ENCODE peak calls at places on chromosomes 4 and X, in five cellular contexts. M, E, A, U and V are unnamed samples.

GRCh38 chr4:94583938-94584641 is 132.3 kb downstream of the PDLIM5 start:
- DNase-seq in M (no peak), E (no peak), A (no peak), U (no peak), V (no peak)

GRCh38 chr4:37767546-37767945 is 58.9 kb upstream of the PGM2 start:
- DNase-seq in M (peak; percentile 69), E (peak; percentile 40), A (no peak), U (no peak), V (peak; percentile 79)

GRCh38 chr4:158121203-158121586 is 51.6 kb downstream of the GASK1B start:
- DNase-seq in M (peak; percentile 80), E (peak; percentile 42), A (no peak), U (no peak), V (no peak)

GRCh38 chr4:47640911-47641310 is 155.8 kb downstream of the ATP10D start:
- DNase-seq in M (no peak), E (no peak), A (no peak), U (no peak), V (no peak)

GRCh38 chr4:3745886-3746656 is 20.1 kb upstream of the ADRA2C start:
- DNase-seq in M (no peak), E (peak; percentile 49), A (no peak), U (peak; percentile 95), V (no peak)

GRCh38 chrX:8364369-8365141 is 100.1 kb upstream of the VCX3B start:
- DNase-seq in M (no peak), E (peak; percentile 63), A (no peak), U (no peak), V (peak; percentile 63)

GRCh38 chr4:78599931-78600375 is 48.4 kb downstream of the ANXA3 start:
- DNase-seq in M (no peak), E (no peak), A (no peak), U (no peak), V (peak; percentile 63)

GRCh38 chr4:65670331-65671031 is at the start of gene EPHA5:
- DNase-seq in M (peak; percentile 68), E (peak; percentile 86), A (no peak), U (no peak), V (peak; percentile 86)

GRCh38 chr4:78528327-78528726 is 23.2 kb upstream of the ANXA3 start:
- DNase-seq in M (no peak), E (no peak), A (no peak), U (no peak), V (no peak)

GRCh38 chr4:6472387-6473263 is at the start of gene PPP2R2C:
- DNase-seq in M (peak; percentile 18), E (no peak), A (no peak), U (no peak), V (no peak)

GRCh38 chr4:41734366-41734765 is 14.2 kb downstream of the PHOX2B start:
- DNase-seq in M (no peak), E (no peak), A (no peak), U (no peak), V (no peak)

GRCh38 chr4:6523251-6523650 is 50.8 kb upstream of the PPP2R2C start:
- DNase-seq in M (no peak), E (no peak), A (no peak), U (no peak), V (no peak)

GRCh38 chr4:81137446-81137845 is 77.6 kb downstream of the PRKG2 start:
- DNase-seq in M (no peak), E (no peak), A (no peak), U (no peak), V (no peak)

GRCh38 chr4:95541094-95541493 is 7.7 kb downstream of the UNC5C start:
- DNase-seq in M (no peak), E (no peak), A (no peak), U (no peak), V (no peak)

GRCh38 chr4:116395408-116395807 is 690.0 kb downstream of the TRAM1L1 start:
- DNase-seq in M (no peak), E (no peak), A (no peak), U (no peak), V (no peak)

GRCh38 chrX:105190252-105190853 is 30.1 kb downstream of the TEX13A start:
- DNase-seq in M (no peak), E (peak; percentile 41), A (no peak), U (no peak), V (peak; percentile 40)

GRCh38 chr4:8710946-8711345 is 118.4 kb downstream of the CPZ start:
- DNase-seq in M (no peak), E (peak; percentile 4), A (no peak), U (no peak), V (no peak)

GRCh38 chr4:41597494-41597893 is 59.5 kb downstream of the LIMCH1 start:
- DNase-seq in M (no peak), E (no peak), A (no peak), U (no peak), V (no peak)

GRCh38 chr4:113978561-113979156 is 788 bp downstream of the ARSJ start:
- DNase-seq in M (no peak), E (peak; percentile 22), A (no peak), U (no peak), V (peak; percentile 25)

GRCh38 chrX:94361241-94361640 is 687.2 kb downstream of the FAM133A start:
- DNase-seq in M (no peak), E (no peak), A (no peak), U (no peak), V (no peak)

GRCh38 chr4:81039351-81040174 is 9.1 kb downstream of the BMP3 start:
- DNase-seq in M (no peak), E (no peak), A (no peak), U (no peak), V (peak; percentile 7)

GRCh38 chr4:122481766-122482405 is 25.4 kb upstream of the IL2 start:
- DNase-seq in M (no peak), E (no peak), A (no peak), U (no peak), V (no peak)

GRCh38 chrX:119374736-119375135 is 24.4 kb upstream of the SLC25A43 start:
- DNase-seq in M (no peak), E (no peak), A (no peak), U (no peak), V (no peak)

GRCh38 chrX:119381349-119381944 is 17.7 kb upstream of the SLC25A43 start:
- DNase-seq in M (no peak), E (no peak), A (no peak), U (no peak), V (no peak)

GRCh38 chrX:119376312-119376711 is 22.8 kb upstream of the SLC25A43 start:
- DNase-seq in M (no peak), E (no peak), A (no peak), U (no peak), V (no peak)

GRCh38 chrX:119375561-119375960 is 23.6 kb upstream of the SLC25A43 start:
- DNase-seq in M (no peak), E (no peak), A (no peak), U (no peak), V (no peak)
- H3K4me3 ChIP-seq in M (no peak overlapping the region), E (no peak overlapping the region), A (no peak overlapping the region), U (no peak overlapping the region), V (no peak overlapping the region)

GRCh38 chrX:40165206-40165605 is 67.4 kb upstream of the BCOR start:
- DNase-seq in M (no peak), E (no peak), A (no peak), U (no peak), V (no peak)

GRCh38 chrX:40165861-40166260 is 68.1 kb upstream of the BCOR start:
- DNase-seq in M (no peak), E (no peak), A (no peak), U (no peak), V (no peak)

GRCh38 chrX:40168183-40169015 is 70.6 kb upstream of the BCOR start:
- DNase-seq in M (no peak), E (no peak), A (no peak), U (no peak), V (no peak)

GRCh38 chrX:40167240-40168182 is 69.8 kb upstream of the BCOR start:
- DNase-seq in M (peak; percentile 67), E (no peak), A (no peak), U (no peak), V (peak; percentile 66)

GRCh38 chrX:40166582-40166981 is 68.8 kb upstream of the BCOR start:
- DNase-seq in M (no peak), E (no peak), A (no peak), U (no peak), V (no peak)
- H3K4me1 ChIP-seq in M (no peaks in the 10 kb centered on the region), E (no peaks in the 10 kb centered on the region), A (peaks cover 38% of the 10 kb centered on the region), U (peaks cover 75% of the 10 kb centered on the region), V (peaks cover 52% of the 10 kb centered on the region)

GRCh38 chrX:115895678-115896329 is 274.7 kb upstream of the AGTR2 start:
- DNase-seq in M (no peak), E (no peak), A (no peak), U (no peak), V (no peak)

GRCh38 chrX:115900425-115900824 is 270.1 kb upstream of the AGTR2 start:
- DNase-seq in M (no peak), E (no peak), A (no peak), U (no peak), V (no peak)

GRCh38 chrX:115896362-115896761 is 274.2 kb upstream of the AGTR2 start:
- DNase-seq in M (no peak), E (no peak), A (no peak), U (no peak), V (no peak)

GRCh38 chrX:115898382-115899001 is 272.1 kb upstream of the AGTR2 start:
- DNase-seq in M (peak; percentile 84), E (no peak), A (no peak), U (peak; percentile 6), V (peak; percentile 1)

GRCh38 chrX:115897956-115898355 is 272.6 kb upstream of the AGTR2 start:
- DNase-seq in M (no peak), E (no peak), A (no peak), U (no peak), V (no peak)
- H3K27ac ChIP-seq in M (no peak overlapping the region), E (no peak overlapping the region), A (no peak overlapping the region), U (no peak overlapping the region), V (no peak overlapping the region)

DNA sequence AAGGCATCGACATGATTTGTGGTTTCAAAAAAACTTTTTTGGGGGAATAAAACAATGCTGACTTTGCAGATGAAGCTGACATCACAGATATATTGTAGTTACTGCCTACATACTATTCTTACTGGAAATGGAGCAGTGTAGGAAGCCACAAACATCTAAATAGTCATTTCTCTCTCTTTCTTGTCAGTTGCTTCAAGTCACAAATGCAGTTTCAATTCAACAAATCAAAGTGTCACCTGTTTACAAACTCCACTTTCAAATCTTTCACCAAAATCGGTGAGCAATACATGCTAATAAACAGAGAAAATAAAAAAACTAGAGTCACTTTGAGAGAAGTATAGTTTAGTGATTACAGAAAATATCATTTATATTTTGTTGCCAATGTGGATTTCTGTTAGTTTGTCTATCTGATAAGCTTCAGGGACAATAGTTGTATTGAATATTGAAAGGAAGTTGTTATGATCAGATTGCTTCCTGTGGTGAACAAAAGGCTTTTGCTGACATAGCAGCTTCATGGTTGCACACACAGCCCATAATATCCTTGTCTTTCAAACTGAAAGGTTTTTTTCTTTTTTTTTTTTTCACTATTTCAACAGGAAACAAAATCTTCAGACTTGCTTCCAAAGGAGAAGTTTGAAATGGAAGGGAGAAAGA is 49.7 kb upstream of the PTPN13 start:
- DNase-seq in M (no peak), E (no peak), A (no peak), U (no peak), V (no peak)
- H3K4me3 ChIP-seq in M (no peak overlapping the region), E (no peak overlapping the region), A (no peak overlapping the region), U (no peak overlapping the region), V (no peak overlapping the region)

GRCh38 chr4:7691061-7691460 is 248.6 kb downstream of the AFAP1 start:
- DNase-seq in M (no peak), E (no peak), A (no peak), U (no peak), V (no peak)
- H3K4me1 ChIP-seq in M (no peaks in the 10 kb centered on the region), E (no peaks in the 10 kb centered on the region), A (no peaks in the 10 kb centered on the region), U (no peaks in the 10 kb centered on the region), V (no peaks in the 10 kb centered on the region)